ENCODE peak calls at places on chromosomes 2 and 18, in seven cellular contexts. One of them, this sample, is unnamed.

GRCh38 chr2:82992948-82993347 is 1466.1 kb downstream of the SUCLG1 start:
- DNase-seq in tibial nerve: no peak
- DNase-seq in body of pancreas: no peak
- DNase-seq in A549: no peak
- DNase-seq in IMR-90: no peak
- DNase-seq in ovary: no peak
- DNase-seq in HCT116: no peak
- DNase-seq in this sample: no peak

GRCh38 chr18:56568986-56569385 is 69.4 kb downstream of the TXNL1 start:
- DNase-seq in tibial nerve: no peak
- DNase-seq in body of pancreas: no peak
- DNase-seq in A549: no peak
- DNase-seq in IMR-90: no peak
- DNase-seq in ovary: no peak
- DNase-seq in HCT116: no peak
- DNase-seq in this sample: no peak

GRCh38 chr2:44098050-44098449 is 70.6 kb upstream of the PPM1B start:
- DNase-seq in tibial nerve: no peak
- DNase-seq in body of pancreas: no peak
- DNase-seq in A549: no peak
- DNase-seq in IMR-90: no peak
- DNase-seq in ovary: no peak
- DNase-seq in HCT116: no peak
- DNase-seq in this sample: no peak

GRCh38 chr2:237122214-237122666 is 36.6 kb downstream of the COPS8 start:
- DNase-seq in tibial nerve: peak; percentile 42
- DNase-seq in body of pancreas: peak; percentile 48
- DNase-seq in A549: peak; percentile 35
- DNase-seq in IMR-90: peak; percentile 87
- DNase-seq in ovary: peak; percentile 51
- DNase-seq in HCT116: peak; percentile 79
- DNase-seq in this sample: peak; percentile 77

GRCh38 chr2:240310645-240311044 is 124.8 kb upstream of the GPC1 start:
- DNase-seq in tibial nerve: no peak
- DNase-seq in body of pancreas: no peak
- DNase-seq in A549: no peak
- DNase-seq in IMR-90: no peak
- DNase-seq in ovary: no peak
- DNase-seq in HCT116: no peak
- DNase-seq in this sample: no peak

GRCh38 chr18:38898167-38898566 is 1332.6 kb upstream of the CELF4 start:
- DNase-seq in tibial nerve: no peak
- DNase-seq in body of pancreas: no peak
- DNase-seq in A549: no peak
- DNase-seq in IMR-90: no peak
- DNase-seq in ovary: no peak
- DNase-seq in HCT116: no peak
- DNase-seq in this sample: no peak

GRCh38 chr18:7824970-7825369 is 257.9 kb downstream of the PTPRM start:
- DNase-seq in tibial nerve: no peak
- DNase-seq in body of pancreas: no peak
- DNase-seq in A549: no peak
- DNase-seq in IMR-90: no peak
- DNase-seq in ovary: no peak
- DNase-seq in HCT116: no peak
- DNase-seq in this sample: peak; percentile 77

GRCh38 chr2:205746408-205746785 is 64.1 kb downstream of the NRP2 start:
- DNase-seq in tibial nerve: no peak
- DNase-seq in body of pancreas: peak; percentile 23
- DNase-seq in A549: no peak
- DNase-seq in IMR-90: no peak
- DNase-seq in ovary: no peak
- DNase-seq in HCT116: no peak
- DNase-seq in this sample: no peak

GRCh38 chr2:60386436-60386835 is 167.0 kb downstream of the BCL11A start:
- DNase-seq in tibial nerve: no peak
- DNase-seq in body of pancreas: no peak
- DNase-seq in A549: no peak
- DNase-seq in IMR-90: no peak
- DNase-seq in ovary: no peak
- DNase-seq in HCT116: no peak
- DNase-seq in this sample: no peak

GRCh38 chr2:40127890-40128548 is 323.9 kb downstream of the SLC8A1 start:
- DNase-seq in tibial nerve: no peak
- DNase-seq in body of pancreas: no peak
- DNase-seq in A549: no peak
- DNase-seq in IMR-90: peak; percentile 97
- DNase-seq in ovary: no peak
- DNase-seq in HCT116: no peak
- DNase-seq in this sample: no peak

GRCh38 chr2:71535526-71535925 is 82.2 kb downstream of the DYSF start:
- DNase-seq in tibial nerve: no peak
- DNase-seq in body of pancreas: no peak
- DNase-seq in A549: no peak
- DNase-seq in IMR-90: no peak
- DNase-seq in ovary: no peak
- DNase-seq in HCT116: no peak
- DNase-seq in this sample: no peak

GRCh38 chr2:158539176-158539895 is 82.6 kb downstream of the PKP4 start:
- DNase-seq in tibial nerve: no peak
- DNase-seq in body of pancreas: peak; percentile 45
- DNase-seq in A549: no peak
- DNase-seq in IMR-90: peak; percentile 90
- DNase-seq in ovary: no peak
- DNase-seq in HCT116: peak; percentile 34
- DNase-seq in this sample: no peak

GRCh38 chr2:102489646-102490045 is 16.6 kb downstream of the SLC9A4 start:
- DNase-seq in tibial nerve: no peak
- DNase-seq in body of pancreas: no peak
- DNase-seq in A549: no peak
- DNase-seq in IMR-90: no peak
- DNase-seq in ovary: no peak
- DNase-seq in HCT116: no peak
- DNase-seq in this sample: no peak

GRCh38 chr2:80531319-80531718 is 226.8 kb upstream of the LRRTM1 start:
- DNase-seq in tibial nerve: no peak
- DNase-seq in body of pancreas: no peak
- DNase-seq in A549: no peak
- DNase-seq in IMR-90: no peak
- DNase-seq in ovary: no peak
- DNase-seq in HCT116: no peak
- DNase-seq in this sample: no peak

GRCh38 chr2:133680399-133681044 is 112.3 kb upstream of the NCKAP5 start:
- DNase-seq in tibial nerve: no peak
- DNase-seq in body of pancreas: no peak
- DNase-seq in A549: no peak
- DNase-seq in IMR-90: no peak
- DNase-seq in ovary: no peak
- DNase-seq in HCT116: no peak
- DNase-seq in this sample: no peak

GRCh38 chr2:99708231-99708630 is 218.4 kb upstream of the REV1 start:
- DNase-seq in tibial nerve: no peak
- DNase-seq in body of pancreas: no peak
- DNase-seq in A549: no peak
- DNase-seq in IMR-90: no peak
- DNase-seq in ovary: no peak
- DNase-seq in HCT116: no peak
- DNase-seq in this sample: peak; percentile 55

GRCh38 chr2:12109363-12110017 is 363.1 kb downstream of the LPIN1 start:
- DNase-seq in tibial nerve: no peak
- DNase-seq in body of pancreas: no peak
- DNase-seq in A549: no peak
- DNase-seq in IMR-90: no peak
- DNase-seq in ovary: no peak
- DNase-seq in HCT116: no peak
- DNase-seq in this sample: no peak

DNA sequence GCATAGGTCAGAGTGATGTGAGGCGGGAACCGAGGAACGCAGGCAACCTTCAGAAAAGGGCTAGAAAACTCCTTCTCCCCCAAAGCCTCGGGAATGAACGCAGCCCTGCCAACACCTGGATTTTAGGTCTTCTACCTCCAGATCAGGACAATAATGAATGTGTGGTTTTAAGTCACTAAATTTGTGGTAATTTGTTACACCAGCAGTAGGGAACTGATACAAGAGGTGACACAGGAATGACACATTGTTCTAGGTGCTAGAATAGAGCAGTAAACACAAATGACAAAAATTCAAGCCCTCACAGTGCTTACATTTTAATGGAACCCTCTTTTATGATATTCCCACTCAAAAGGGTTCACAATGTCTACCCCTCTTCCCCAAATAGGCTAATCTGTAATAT is 39.2 kb upstream of the EML4 start:
- DNase-seq in tibial nerve: no peak
- DNase-seq in body of pancreas: no peak
- DNase-seq in A549: no peak
- DNase-seq in IMR-90: no peak
- DNase-seq in ovary: no peak
- DNase-seq in HCT116: no peak
- DNase-seq in this sample: no peak
- H3K4me1 ChIP-seq in tibial nerve: peaks cover 35% of the 10 kb centered on the region
- H3K4me1 ChIP-seq in body of pancreas: peaks cover 16% of the 10 kb centered on the region
- H3K4me1 ChIP-seq in A549: peaks cover 64% of the 10 kb centered on the region
- H3K4me1 ChIP-seq in IMR-90: peaks cover 34% of the 10 kb centered on the region
- H3K4me1 ChIP-seq in ovary: peaks cover 4% of the 10 kb centered on the region
- H3K4me1 ChIP-seq in HCT116: peaks cover 27% of the 10 kb centered on the region
- H3K4me1 ChIP-seq in this sample: peaks cover 25% of the 10 kb centered on the region

DNA sequence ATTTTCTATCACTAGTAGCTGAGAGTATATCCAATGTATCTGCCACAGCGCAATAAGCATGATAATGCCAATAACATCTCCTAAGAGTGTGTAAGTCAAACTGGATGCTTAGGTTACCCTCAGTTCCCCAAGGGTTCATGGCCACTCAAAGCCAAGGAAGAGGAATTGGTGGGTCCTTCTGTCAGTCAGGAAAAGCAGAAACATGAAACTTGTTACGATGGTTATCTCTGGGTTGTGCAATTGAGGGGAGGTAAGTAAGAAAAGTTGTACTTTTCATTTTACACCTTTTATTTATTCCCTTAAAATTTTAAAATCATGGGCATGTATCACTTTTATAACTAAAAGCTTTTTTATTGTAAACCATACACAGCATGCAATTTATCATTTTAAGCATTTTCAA is 10.1 kb upstream of the GAD1 start:
- DNase-seq in tibial nerve: no peak
- DNase-seq in body of pancreas: no peak
- DNase-seq in A549: no peak
- DNase-seq in IMR-90: no peak
- DNase-seq in ovary: no peak
- DNase-seq in HCT116: no peak
- DNase-seq in this sample: no peak
- TF ChIP-seq POLR2A in tibial nerve: no peak
- TF ChIP-seq POLR2A in body of pancreas: no peak
- TF ChIP-seq POLR2A in A549: no peak
- TF ChIP-seq POLR2A in IMR-90: no peak
- TF ChIP-seq POLR2A in ovary: no peak
- TF ChIP-seq POLR2A in HCT116: no peak
- TF ChIP-seq POLR2A in this sample: no peak

GRCh38 chr18:50581517-50581916 is 21.6 kb downstream of the MAPK4 start:
- DNase-seq in tibial nerve: no peak
- DNase-seq in body of pancreas: no peak
- DNase-seq in A549: no peak
- DNase-seq in IMR-90: no peak
- DNase-seq in ovary: no peak
- DNase-seq in HCT116: no peak
- DNase-seq in this sample: no peak

GRCh38 chr18:50582500-50582899 is 22.6 kb downstream of the MAPK4 start:
- DNase-seq in tibial nerve: no peak
- DNase-seq in body of pancreas: no peak
- DNase-seq in A549: no peak
- DNase-seq in IMR-90: no peak
- DNase-seq in ovary: no peak
- DNase-seq in HCT116: no peak
- DNase-seq in this sample: no peak

GRCh38 chr18:50578030-50578429 is 18.1 kb downstream of the MAPK4 start:
- DNase-seq in tibial nerve: no peak
- DNase-seq in body of pancreas: no peak
- DNase-seq in A549: no peak
- DNase-seq in IMR-90: no peak
- DNase-seq in ovary: no peak
- DNase-seq in HCT116: no peak
- DNase-seq in this sample: no peak

GRCh38 chr18:50579061-50579774 is 19.3 kb downstream of the MAPK4 start:
- DNase-seq in tibial nerve: no peak
- DNase-seq in body of pancreas: no peak
- DNase-seq in A549: no peak
- DNase-seq in IMR-90: no peak
- DNase-seq in ovary: no peak
- DNase-seq in HCT116: no peak
- DNase-seq in this sample: peak; percentile 27

GRCh38 chr18:50578651-50579050 is 18.8 kb downstream of the MAPK4 start:
- DNase-seq in tibial nerve: no peak
- DNase-seq in body of pancreas: no peak
- DNase-seq in A549: peak; percentile 13
- DNase-seq in IMR-90: no peak
- DNase-seq in ovary: no peak
- DNase-seq in HCT116: peak; percentile 22
- DNase-seq in this sample: no peak
- TF ChIP-seq CTCF in tibial nerve: no peak
- TF ChIP-seq CTCF in body of pancreas: no peak
- TF ChIP-seq CTCF in A549: no peak
- TF ChIP-seq CTCF in IMR-90: no peak
- TF ChIP-seq CTCF in ovary: no peak
- TF ChIP-seq CTCF in HCT116: no peak
- TF ChIP-seq CTCF in this sample: no peak

GRCh38 chr2:109337221-109337620 is 208.2 kb downstream of the SH3RF3 start:
- DNase-seq in tibial nerve: no peak
- DNase-seq in body of pancreas: no peak
- DNase-seq in A549: no peak
- DNase-seq in IMR-90: no peak
- DNase-seq in ovary: no peak
- DNase-seq in HCT116: no peak
- DNase-seq in this sample: no peak
- H3K4me1 ChIP-seq in tibial nerve: peaks cover 8% of the 10 kb centered on the region
- H3K4me1 ChIP-seq in body of pancreas: no peaks in the 10 kb centered on the region
- H3K4me1 ChIP-seq in A549: peaks cover 6% of the 10 kb centered on the region
- H3K4me1 ChIP-seq in IMR-90: peaks cover 38% of the 10 kb centered on the region
- H3K4me1 ChIP-seq in ovary: peaks cover 9% of the 10 kb centered on the region
- H3K4me1 ChIP-seq in HCT116: peaks cover 19% of the 10 kb centered on the region
- H3K4me1 ChIP-seq in this sample: peaks cover 24% of the 10 kb centered on the region

This sample was measured in heart left ventricle.